ENCODE peak calls at places on chromosomes 11 and 22, in six cellular contexts. U is colonic mucosa; C is stimulated activated naive CD4-positive, alpha-beta T cell; L is HuH-7.5; W is T-helper 17 cell; O is ureter. F is an unnamed sample.

GRCh38 chr11:134181707-134182106 is 42.1 kb downstream of the NCAPD3 start:
- DNase-seq in U (no peak), C (no peak), L (no peak), W (no peak), O (no peak), F (no peak)

GRCh38 chr11:76781046-76781801 is 1.9 kb upstream of the TSKU start:
- DNase-seq in U (peak; percentile 79), C (no peak), L (no peak), W (no peak), O (no peak), F (no peak)

GRCh38 chr11:87892291-87892690 is 283.0 kb downstream of the RAB38 start:
- DNase-seq in U (no peak), C (no peak), L (no peak), W (no peak), O (no peak), F (peak; percentile 32)

GRCh38 chr11:64743591-64744543 is at the start of gene RASGRP2:
- DNase-seq in U (peak; percentile 77), C (peak; percentile 90), L (peak; percentile 88), W (peak; percentile 90), O (peak; percentile 78), F (peak; percentile 58)

GRCh38 chr11:67649634-67650540 is 643 bp downstream of the ACY3 start:
- DNase-seq in U (peak; percentile 56), C (no peak), L (no peak), W (no peak), O (no peak), F (no peak)

GRCh38 chr22:23608583-23608982 is 23.5 kb downstream of the DRICH1 start:
- DNase-seq in U (no peak), C (no peak), L (peak; percentile 37), W (no peak), O (no peak), F (peak; percentile 88)

GRCh38 chr22:28231423-28231822 is 312.4 kb upstream of the PITPNB start:
- DNase-seq in U (no peak), C (no peak), L (peak; percentile 29), W (no peak), O (no peak), F (peak; percentile 84)

GRCh38 chr22:23068096-23068831 is 2.1 kb upstream of the GNAZ start:
- DNase-seq in U (no peak), C (no peak), L (no peak), W (no peak), O (peak; percentile 39), F (no peak)

GRCh38 chr11:20647976-20648565 is 21.3 kb upstream of the NELL1 start:
- DNase-seq in U (peak; percentile 56), C (no peak), L (peak; percentile 46), W (peak; percentile 14), O (peak; percentile 56), F (peak; percentile 63)

GRCh38 chr22:42179616-42180015 is 49.0 kb upstream of the CYP2D6 start:
- DNase-seq in U (no peak), C (no peak), L (no peak), W (no peak), O (no peak), F (no peak)

GRCh38 chr11:128759597-128759996 is 65.7 kb downstream of the FLI1 start:
- DNase-seq in U (no peak), C (no peak), L (no peak), W (no peak), O (no peak), F (no peak)

GRCh38 chr22:19619144-19620009 is 94.9 kb upstream of the SEPTIN5 start:
- DNase-seq in U (no peak), C (no peak), L (no peak), W (no peak), O (no peak), F (no peak)

GRCh38 chr11:61281581-61282250 is 13.4 kb downstream of the VWCE start:
- DNase-seq in U (peak; percentile 83), C (no peak), L (no peak), W (no peak), O (peak; percentile 63), F (peak; percentile 89)

GRCh38 chr22:23834830-23835772 is 3.7 kb downstream of the DERL3 start:
- DNase-seq in U (no peak), C (no peak), L (no peak), W (no peak), O (no peak), F (no peak)

GRCh38 chr22:48927591-48927990 is 900.1 kb downstream of the BRD1 start:
- DNase-seq in U (no peak), C (no peak), L (no peak), W (no peak), O (no peak), F (no peak)

GRCh38 chr22:40504285-40505249 is 132.0 kb downstream of the MRTFA start:
- DNase-seq in U (no peak), C (no peak), L (no peak), W (no peak), O (no peak), F (no peak)

GRCh38 chr22:43446037-43446803 is 34.4 kb downstream of the MPPED1 start:
- DNase-seq in U (no peak), C (no peak), L (no peak), W (no peak), O (no peak), F (no peak)

GRCh38 chr22:41946360-41947180 is at the start of gene CENPM:
- DNase-seq in U (peak; percentile 96), C (peak; percentile 81), L (peak; percentile 73), W (peak; percentile 75), O (peak; percentile 93), F (peak; percentile 97)

GRCh38 chr22:25987948-25988347 is 181.3 kb upstream of the SEZ6L start:
- DNase-seq in U (no peak), C (no peak), L (no peak), W (no peak), O (no peak), F (no peak)